ENCODE peak calls at places on chromosome 21, in eight cellular contexts. E is A549, I is adrenal gland, W is endothelial cell of umbilical vein, Q is upper lobe of left lung, L is tibial nerve, U is heart left ventricle, T is Peyer's patch. C is an unnamed sample.

GRCh38 chr21:45163413-45164123 is 89.2 kb downstream of the ADARB1 start:
- DNase-seq in E (no peak), I (no peak), W (no peak), Q (no peak), L (no peak), U (no peak), T (no peak), C (no peak)

GRCh38 chr21:30216041-30216723 is at the start of gene CLDN8:
- DNase-seq in E (no peak), I (no peak), W (no peak), Q (no peak), L (no peak), U (no peak), T (no peak), C (peak)

GRCh38 chr21:31354604-31355443 is 10.8 kb upstream of the TIAM1 start:
- DNase-seq in E (peak), I (peak), W (no peak), Q (no peak), L (no peak), U (no peak), T (no peak), C (no peak)

GRCh38 chr21:28067015-28067414 is 925.7 kb downstream of the LTN1 start:
- DNase-seq in E (no peak), I (no peak), W (no peak), Q (no peak), L (no peak), U (no peak), T (no peak), C (no peak)

GRCh38 chr21:15210235-15210678 is 145.5 kb upstream of the NRIP1 start:
- DNase-seq in E (peak), I (no peak), W (no peak), Q (no peak), L (peak), U (peak), T (no peak), C (no peak)

GRCh38 chr21:26961704-26962103 is 5.2 kb downstream of the ADAMTS5 start:
- DNase-seq in E (no peak), I (no peak), W (no peak), Q (no peak), L (no peak), U (no peak), T (no peak), C (peak)

GRCh38 chr21:40447016-40447415 is 399.9 kb downstream of the DSCAM start:
- DNase-seq in E (no peak), I (no peak), W (no peak), Q (no peak), L (no peak), U (no peak), T (no peak), C (no peak)

GRCh38 chr21:22536511-22536910 is 1538.3 kb downstream of the NCAM2 start:
- DNase-seq in E (no peak), I (no peak), W (no peak), Q (no peak), L (no peak), U (no peak), T (no peak), C (no peak)

GRCh38 chr21:44967082-44968047 is 27.5 kb downstream of the SLX9 start:
- DNase-seq in E (no peak), I (no peak), W (no peak), Q (no peak), L (no peak), U (no peak), T (no peak), C (no peak)

GRCh38 chr21:26513212-26513611 is 59.9 kb downstream of the CYYR1 start:
- DNase-seq in E (no peak), I (no peak), W (peak), Q (no peak), L (no peak), U (no peak), T (no peak), C (no peak)

GRCh38 chr21:16046625-16047340 is 317.0 kb downstream of the USP25 start:
- DNase-seq in E (peak), I (no peak), W (no peak), Q (no peak), L (no peak), U (no peak), T (no peak), C (no peak)

GRCh38 chr21:17813353-17813752 is 5.8 kb downstream of the C21orf91 start:
- DNase-seq in E (no peak), I (no peak), W (no peak), Q (no peak), L (no peak), U (no peak), T (no peak), C (no peak)

GRCh38 chr21:31164713-31165694 is 126.7 kb upstream of the KRTAP19-8 start:
- DNase-seq in E (no peak), I (no peak), W (no peak), Q (no peak), L (no peak), U (no peak), T (no peak), C (no peak)

DNA sequence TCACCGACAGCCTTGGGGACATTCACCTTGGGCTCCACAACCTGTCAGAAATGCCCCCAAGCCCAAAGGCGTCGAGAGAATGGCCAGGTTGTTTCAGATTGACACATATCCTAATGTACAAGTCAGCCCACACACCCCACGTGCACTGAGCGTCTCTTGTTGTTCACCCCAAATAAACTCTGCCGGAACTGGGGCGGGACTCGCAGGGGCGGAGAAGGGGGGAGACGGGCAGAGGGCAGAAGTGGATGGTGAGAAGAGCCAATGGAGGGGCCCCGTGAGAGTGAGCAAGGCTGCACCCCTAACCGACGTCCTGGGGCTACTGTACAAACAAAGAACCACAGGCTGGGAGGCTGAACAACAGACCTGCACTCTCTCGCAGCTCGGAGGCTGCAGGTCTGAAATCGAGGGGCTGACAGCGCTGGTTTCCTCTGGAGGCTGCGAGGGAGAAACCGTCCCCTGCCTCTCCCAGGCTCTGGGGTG is 8.5 kb upstream of the UMODL1 start:
- DNase-seq in E (no peak), I (no peak), W (no peak), Q (no peak), L (no peak), U (no peak), T (peak), C (peak)
- TF ChIP-seq POLR2A in E (no peak), I (no peak), W (no peak), Q (no peak), L (no peak), U (no peak), T (peak), C (no peak)

GRCh38 chr21:42561742-42562141 is 48.1 kb downstream of the SLC37A1 start:
- DNase-seq in E (no peak), I (no peak), W (no peak), Q (no peak), L (no peak), U (no peak), T (peak), C (no peak)
- TF ChIP-seq CTCF in E (no peak), I (no peak), W (no peak), Q (no peak), L (no peak), U (no peak), T (no peak), C (no peak)

DNA sequence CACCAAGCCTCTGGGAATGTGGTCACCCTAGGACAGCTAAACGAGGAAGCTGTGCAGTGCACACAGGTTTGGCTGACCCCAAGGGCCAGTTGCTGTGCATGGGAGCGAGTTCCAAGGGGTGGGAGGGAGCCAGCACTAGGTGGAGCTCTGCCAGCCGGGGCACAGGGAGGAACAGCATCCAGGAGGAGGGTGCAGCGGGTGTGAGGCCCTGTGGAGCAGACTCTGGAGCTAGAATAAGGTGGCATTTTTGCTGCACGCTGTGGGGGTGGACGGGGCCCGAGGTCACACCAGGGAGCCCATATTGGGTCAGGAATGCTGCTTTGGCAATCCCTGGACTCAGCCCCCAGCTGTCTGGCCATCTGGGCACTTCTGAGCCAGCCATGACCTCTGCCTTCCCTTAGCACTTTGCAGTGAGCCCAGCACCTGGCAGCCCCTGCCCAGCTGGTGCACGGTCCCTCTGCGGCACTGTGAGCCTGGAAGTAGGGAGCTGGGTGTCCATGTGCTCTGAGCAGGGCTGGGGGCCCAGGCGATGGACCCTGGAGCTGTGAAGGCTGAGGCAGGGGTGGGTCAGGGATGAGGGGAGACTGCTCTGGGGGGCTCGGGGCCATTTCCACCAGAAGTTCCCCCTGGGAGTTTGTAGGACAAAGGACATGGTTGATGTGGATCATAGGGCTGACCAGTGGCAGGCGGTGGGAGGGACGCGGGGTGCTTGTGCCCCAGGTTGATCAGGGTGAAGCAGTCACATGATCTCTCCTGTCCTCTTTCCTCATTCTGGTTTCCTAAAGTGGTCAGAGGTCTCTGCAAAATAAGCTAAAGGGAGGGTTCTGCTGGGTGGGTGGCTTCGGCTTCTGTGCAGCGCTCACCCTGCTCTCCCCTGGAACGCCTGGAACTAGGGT is 8.9 kb downstream of the PDXK start:
- DNase-seq in E (peak), I (no peak), W (no peak), Q (no peak), L (no peak), U (no peak), T (peak), C (peak)
- H3K4me3 ChIP-seq in E (peak), I (no peak), W (no peak), Q (peak), L (peak), U (peak), T (peak), C (no peak)

DNA sequence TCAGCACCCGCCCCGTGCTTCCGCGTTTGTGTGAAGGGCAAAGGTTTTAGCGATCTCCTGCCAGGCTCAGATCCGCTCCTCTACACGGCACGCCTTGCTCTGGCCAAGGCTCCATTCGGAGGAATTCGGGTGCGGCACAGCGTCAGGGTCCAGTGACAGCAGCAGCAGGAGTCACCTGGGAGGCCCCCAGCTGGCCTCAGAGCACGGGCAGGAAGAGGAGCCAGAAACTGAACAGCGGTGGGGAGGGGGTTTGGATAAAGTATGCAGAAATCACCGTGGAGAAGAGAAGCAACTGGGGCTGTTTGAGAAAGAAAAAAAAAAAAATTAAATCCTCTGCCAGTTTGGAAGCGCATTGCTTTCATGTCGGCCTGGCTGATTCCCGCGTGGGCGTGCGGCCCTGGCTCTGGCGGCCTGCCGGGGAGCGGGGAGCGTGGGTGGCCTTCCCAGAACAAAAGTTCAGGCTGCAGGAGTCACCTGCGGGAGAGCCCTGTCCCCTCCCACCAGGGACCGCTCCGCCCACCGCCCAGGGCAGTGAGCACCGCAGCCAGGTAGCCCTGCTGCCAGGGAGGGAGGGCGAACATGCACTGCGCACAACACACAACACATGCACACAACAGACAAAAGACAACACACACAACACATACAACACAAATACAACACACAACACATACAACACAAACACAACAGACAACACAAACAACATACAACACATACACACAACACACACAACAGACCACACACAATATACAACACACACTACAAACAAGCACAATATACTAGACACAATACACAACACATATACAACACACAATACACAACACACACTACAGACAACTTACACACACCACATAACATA is 107.6 kb downstream of the ETS2 start:
- DNase-seq in E (peak), I (peak), W (peak), Q (peak), L (peak), U (peak), T (peak), C (peak)
- TF ChIP-seq POLR2A in E (no peak), I (no peak), W (no peak), Q (no peak), L (no peak), U (no peak), T (peak), C (peak)

GRCh38 chr21:39336457-39337008 is 12.4 kb downstream of the HMGN1 start:
- DNase-seq in E (no peak), I (no peak), W (no peak), Q (no peak), L (no peak), U (no peak), T (no peak), C (no peak)
- TF ChIP-seq CTCF in E (no peak), I (no peak), W (no peak), Q (no peak), L (no peak), U (no peak), T (no peak), C (no peak)

GRCh38 chr21:43297411-43297981 is 128.7 kb downstream of the CRYAA start:
- DNase-seq in E (no peak), I (no peak), W (no peak), Q (no peak), L (no peak), U (no peak), T (no peak), C (no peak)
- H3K4me3 ChIP-seq in E (no peak), I (no peak), W (no peak), Q (no peak), L (no peak), U (no peak), T (no peak), C (no peak)